ENCODE peak calls at places on chromosomes 2 and 18, in six cellular contexts. O is ACHN; P is stimulated activated CD8-positive, alpha-beta memory T cell treated with anti-CD3 and anti-CD28 coated beads, Interleukin-4, amount 100 ng/mL, for 24 hours; B is Caki2; C is stimulated activated CD4-positive, alpha-beta T cell treated with anti-CD3 and anti-CD28 coated beads, Interleukin-1b, Interleukin-23, amount 100 ng/mL, for 24 hours; M is mucosa of gallbladder. E is an unnamed sample.
A peak's percentile ranks its signal among the peaks of the same experiment; 100 is the strongest.

GRCh38 chr2:165818920-165819319 is 24.9 kb upstream of the GALNT3 start:
- DNase-seq in C (no peak), P (no peak), M (no peak), B (no peak), O (no peak), E (no peak)

GRCh38 chr18:25875574-25875973 is 214.8 kb downstream of the SS18 start:
- DNase-seq in M (no peak), O (no peak), B (no peak), P (no peak), C (no peak), E (no peak)

GRCh38 chr2:100983684-100984310 is 18.3 kb upstream of the RPL31 start:
- DNase-seq in B (no peak), P (no peak), M (no peak), C (no peak), O (no peak), E (peak; percentile 38)

GRCh38 chr2:150165988-150166965 is 321.2 kb downstream of the RND3 start:
- DNase-seq in O (peak; percentile 9), P (no peak), B (peak; percentile 85), C (no peak), M (peak; percentile 55), E (no peak)

GRCh38 chr2:40914648-40915047 is 462.8 kb upstream of the SLC8A1 start:
- DNase-seq in O (no peak), C (no peak), P (no peak), B (no peak), M (no peak), E (no peak)

GRCh38 chr2:172533687-172534086 is 22.2 kb upstream of the PDK1 start:
- DNase-seq in O (no peak), M (no peak), C (no peak), B (no peak), P (no peak), E (no peak)

GRCh38 chr18:76443519-76444435 is 51.3 kb downstream of the ZNF516 start:
- DNase-seq in C (no peak), O (no peak), B (no peak), P (no peak), M (no peak), E (no peak)

GRCh38 chr18:27564066-27564465 is 379.0 kb upstream of the CHST9 start:
- DNase-seq in O (no peak), B (no peak), M (no peak), P (no peak), C (no peak), E (no peak)

GRCh38 chr2:10452334-10452733 is 4.2 kb upstream of the ODC1 start:
- DNase-seq in O (peak; percentile 41), P (no peak), B (peak; percentile 82), M (peak; percentile 66), C (no peak), E (peak; percentile 64)

GRCh38 chr2:208783184-208783583 is 376.6 kb downstream of the PTH2R start:
- DNase-seq in M (no peak), O (no peak), C (no peak), B (no peak), P (no peak), E (no peak)

GRCh38 chr2:168849610-168850009 is 40.6 kb downstream of the SPC25 start:
- DNase-seq in C (no peak), B (no peak), M (peak; percentile 46), O (peak; percentile 26), P (no peak), E (peak; percentile 49)

GRCh38 chr2:88671786-88672427 is 19.6 kb upstream of the RPIA start:
- DNase-seq in P (no peak), O (peak; percentile 76), C (no peak), B (peak; percentile 61), M (no peak), E (peak; percentile 67)

GRCh38 chr18:50656841-50657470 is 97.1 kb downstream of the MAPK4 start:
- DNase-seq in B (no peak), P (no peak), O (no peak), M (no peak), C (no peak), E (no peak)

GRCh38 chr18:25349926-25350560 is 1.9 kb downstream of the ZNF521 start:
- DNase-seq in O (no peak), M (no peak), C (no peak), P (no peak), B (peak; percentile 2), E (peak; percentile 32)

GRCh38 chr2:86632672-86633071 is 9.0 kb upstream of the RNF103 start:
- DNase-seq in O (no peak), C (no peak), M (no peak), P (no peak), B (no peak), E (no peak)

GRCh38 chr2:105866439-105867170 is 121.9 kb downstream of the NCK2 start:
- DNase-seq in C (no peak), B (no peak), P (no peak), M (no peak), O (no peak), E (peak; percentile 64)

GRCh38 chr2:237280235-237280634 is 133.7 kb downstream of the COL6A3 start:
- DNase-seq in M (no peak), B (no peak), C (no peak), P (no peak), O (no peak), E (peak; percentile 90)

GRCh38 chr2:62672601-62673000 is 32.9 kb upstream of the EHBP1 start:
- DNase-seq in O (peak; percentile 88), C (no peak), M (no peak), P (no peak), B (peak; percentile 47), E (peak; percentile 68)

GRCh38 chr18:49444599-49444998 is 15.8 kb downstream of the DYM start:
- DNase-seq in O (no peak), B (no peak), M (no peak), P (no peak), C (no peak), E (no peak)

GRCh38 chr18:77014538-77014937 is 118.0 kb downstream of the MBP start:
- DNase-seq in C (no peak), O (no peak), M (no peak), P (no peak), B (no peak), E (no peak)

GRCh38 chr2:84958135-84959044 is 12.6 kb upstream of the KCMF1 start:
- DNase-seq in P (no peak), O (peak; percentile 99), C (no peak), M (peak; percentile 44), B (peak; percentile 99), E (peak; percentile 87)

GRCh38 chr2:190352668-190353536 is 9.5 kb downstream of the INPP1 start:
- DNase-seq in M (no peak), P (no peak), C (no peak), O (no peak), B (no peak), E (peak; percentile 42)

GRCh38 chr2:201820385-201821007 is 14.2 kb downstream of the CDK15 start:
- DNase-seq in B (no peak), P (no peak), O (no peak), M (no peak), C (no peak), E (no peak)

GRCh38 chr18:23531912-23532311 is 28.6 kb downstream of the RMC1 start:
- DNase-seq in M (no peak), O (no peak), C (no peak), P (no peak), B (no peak), E (no peak)

GRCh38 chr2:24515335-24515734 is 24.3 kb downstream of the NCOA1 start:
- DNase-seq in C (no peak), B (no peak), P (no peak), O (peak; percentile 14), M (no peak), E (no peak)

GRCh38 chr2:102350118-102350793 is 5.3 kb upstream of the IL18R1 start:
- DNase-seq in B (no peak), P (no peak), M (no peak), C (no peak), O (no peak), E (no peak)

GRCh38 chr2:182378759-182379158 is 48.1 kb downstream of the PDE1A start:
- DNase-seq in M (no peak), P (no peak), B (no peak), O (no peak), C (no peak), E (no peak)

GRCh38 chr2:120397362-120397811 is 51.5 kb downstream of the INHBB start:
- DNase-seq in B (peak; percentile 56), M (no peak), O (no peak), P (no peak), C (no peak), E (peak; percentile 26)

GRCh38 chr18:74804677-74805076 is 207.0 kb downstream of the ZNF407 start:
- DNase-seq in P (no peak), M (no peak), B (no peak), O (no peak), C (no peak), E (no peak)

GRCh38 chr2:24970483-24971299 is 1.1 kb downstream of the DNAJC27 start:
- DNase-seq in O (peak; percentile 32), P (no peak), C (no peak), B (peak; percentile 53), M (no peak), E (peak; percentile 61)

GRCh38 chr2:108215794-108216211 is 24.0 kb upstream of the SULT1C3 start:
- DNase-seq in P (no peak), O (peak; percentile 64), C (no peak), M (peak; percentile 40), B (peak; percentile 64), E (peak; percentile 44)

GRCh38 chr18:28735731-28736130 is 558.8 kb upstream of the CDH2 start:
- DNase-seq in C (no peak), O (no peak), M (no peak), B (no peak), P (no peak), E (peak; percentile 88)

GRCh38 chr2:183592271-183592670 is 468.0 kb downstream of the NUP35 start:
- DNase-seq in C (no peak), M (no peak), B (no peak), P (no peak), O (no peak), E (no peak)

GRCh38 chr2:8203354-8203753 is 478.5 kb upstream of the ID2 start:
- DNase-seq in C (no peak), P (no peak), B (no peak), O (no peak), M (no peak), E (no peak)

GRCh38 chr2:11749646-11750349 is 3.4 kb downstream of the LPIN1 start:
- DNase-seq in P (no peak), M (no peak), O (no peak), C (no peak), B (no peak), E (peak; percentile 62)

GRCh38 chr18:31684279-31685096 is at the start of gene B4GALT6:
- DNase-seq in O (peak; percentile 53), M (no peak), P (no peak), B (no peak), C (peak; percentile 16), E (peak; percentile 53)

GRCh38 chr2:200608341-200609026 is 22.7 kb downstream of the AOX1 start:
- DNase-seq in C (no peak), M (no peak), B (no peak), O (no peak), P (no peak), E (no peak)

GRCh38 chr2:157486596-157487270 is 42.8 kb upstream of the CYTIP start:
- DNase-seq in M (no peak), B (peak; percentile 18), C (no peak), P (no peak), O (no peak), E (no peak)

GRCh38 chr2:182266909-182267308 is 159.9 kb downstream of the PDE1A start:
- DNase-seq in B (no peak), M (no peak), P (no peak), O (no peak), C (no peak), E (peak; percentile 7)